ENCODE peak calls at places on chromosomes 11 and 22, in four cellular contexts. C, M, S and V are unnamed samples.

GRCh38 chr22:32335471-32335870 is 22.2 kb upstream of the RFPL3 start:
- DNase-seq in C (no peak), M (no peak), S (no peak), V (no peak)

GRCh38 chr11:56706486-56706885 is 7.6 kb downstream of the OR9G1 start:
- DNase-seq in C (no peak), M (no peak), S (no peak), V (no peak)

GRCh38 chr11:46949297-46949696 is 12.7 kb downstream of the CSTPP1 start:
- DNase-seq in C (no peak), M (no peak), S (no peak), V (no peak)

GRCh38 chr11:80798189-80798588 is 1357.4 kb upstream of the TENM4 start:
- DNase-seq in C (no peak), M (no peak), S (no peak), V (no peak)

GRCh38 chr22:47030143-47030641 is 267.7 kb downstream of the TBC1D22A start:
- DNase-seq in C (no peak), M (no peak), S (no peak), V (no peak)

GRCh38 chr22:17264321-17265052 is 45.3 kb upstream of the ADA2 start:
- DNase-seq in C (no peak), M (no peak), S (no peak), V (no peak)

GRCh38 chr22:22687638-22688500 is 43.5 kb downstream of the GGTLC2 start:
- DNase-seq in C (peak; percentile 42), M (peak; percentile 44), S (no peak), V (peak; percentile 39)

GRCh38 chr11:57545883-57546282 is 8.5 kb downstream of the SMTNL1 start:
- DNase-seq in C (no peak), M (no peak), S (no peak), V (no peak)

GRCh38 chr22:19678949-19679348 is 35.4 kb upstream of the SEPTIN5 start:
- DNase-seq in C (no peak), M (no peak), S (no peak), V (no peak)

GRCh38 chr22:35457729-35458546 is 58.0 kb downstream of the MCM5 start:
- DNase-seq in C (no peak), M (no peak), S (no peak), V (no peak)

GRCh38 chr11:134501406-134502152 is 89.5 kb upstream of the B3GAT1 start:
- DNase-seq in C (no peak), M (no peak), S (no peak), V (no peak)

GRCh38 chr22:36964110-36964509 is 50.7 kb downstream of the CSF2RB start:
- DNase-seq in C (no peak), M (no peak), S (no peak), V (no peak)

GRCh38 chr22:32752326-32752725 is 49.2 kb upstream of the TIMP3 start:
- DNase-seq in C (no peak), M (peak; percentile 5), S (no peak), V (no peak)

GRCh38 chr11:61949169-61950034 is 749 bp upstream of the BEST1 start:
- DNase-seq in C (no peak), M (peak; percentile 68), S (no peak), V (peak; percentile 81)

GRCh38 chr11:122180435-122180834 is 64.4 kb upstream of the BLID start:
- DNase-seq in C (no peak), M (no peak), S (no peak), V (peak; percentile 96)

GRCh38 chr22:26291940-26292666 is 122.8 kb downstream of the SEZ6L start:
- DNase-seq in C (no peak), M (no peak), S (no peak), V (no peak)